ENCODE peak calls at places on chromosomes 1 and 21, in five cellular contexts. One of them, this sample, is unnamed.

GRCh38 chr1:229893762-229894444 is 173.1 kb upstream of the GALNT2 start:
- DNase-seq in lung microvascular endothelial cell: no peak
- DNase-seq in NCI-H460: no peak
- DNase-seq in left colon: peak; percentile 19
- DNase-seq in AG08396: no peak
- DNase-seq in this sample: no peak

GRCh38 chr1:224879404-224879803 is 50.1 kb upstream of the DNAH14 start:
- DNase-seq in lung microvascular endothelial cell: no peak
- DNase-seq in left colon: no peak
- DNase-seq in NCI-H460: no peak
- DNase-seq in AG08396: peak; percentile 12
- DNase-seq in this sample: no peak

GRCh38 chr1:243748706-243749283 is 101.2 kb downstream of the AKT3 start:
- DNase-seq in lung microvascular endothelial cell: peak; percentile 84
- DNase-seq in AG08396: peak; percentile 60
- DNase-seq in NCI-H460: peak; percentile 78
- DNase-seq in left colon: no peak
- DNase-seq in this sample: no peak

GRCh38 chr1:223531742-223532341 is 133.7 kb downstream of the CAPN8 start:
- DNase-seq in NCI-H460: peak; percentile 68
- DNase-seq in lung microvascular endothelial cell: peak; percentile 59
- DNase-seq in left colon: peak; percentile 82
- DNase-seq in AG08396: peak; percentile 42
- DNase-seq in this sample: peak; percentile 26

GRCh38 chr21:44018813-44019567 is 6.9 kb downstream of the TRAPPC10 start:
- DNase-seq in AG08396: no peak
- DNase-seq in lung microvascular endothelial cell: no peak
- DNase-seq in left colon: no peak
- DNase-seq in NCI-H460: no peak
- DNase-seq in this sample: no peak

GRCh38 chr21:36800734-36801133 is 101.8 kb downstream of the SIM2 start:
- DNase-seq in AG08396: no peak
- DNase-seq in NCI-H460: no peak
- DNase-seq in left colon: no peak
- DNase-seq in lung microvascular endothelial cell: no peak
- DNase-seq in this sample: no peak

GRCh38 chr1:1116701-1117468 is 996 bp upstream of the C1orf159 start:
- DNase-seq in NCI-H460: no peak
- DNase-seq in lung microvascular endothelial cell: peak; percentile 10
- DNase-seq in left colon: no peak
- DNase-seq in AG08396: peak; percentile 62
- DNase-seq in this sample: peak; percentile 35

GRCh38 chr1:160260436-160261382 is 1.6 kb downstream of the DCAF8 start:
- DNase-seq in left colon: no peak
- DNase-seq in lung microvascular endothelial cell: peak; percentile 54
- DNase-seq in NCI-H460: peak; percentile 25
- DNase-seq in AG08396: peak; percentile 50
- DNase-seq in this sample: no peak

GRCh38 chr21:33799378-33800090 is 116.1 kb downstream of the ATP5PO start:
- DNase-seq in left colon: no peak
- DNase-seq in AG08396: no peak
- DNase-seq in NCI-H460: peak; percentile 90
- DNase-seq in lung microvascular endothelial cell: no peak
- DNase-seq in this sample: no peak

GRCh38 chr1:27403065-27403726 is 10.8 kb downstream of the GPR3 start:
- DNase-seq in lung microvascular endothelial cell: no peak
- DNase-seq in NCI-H460: no peak
- DNase-seq in left colon: peak; percentile 54
- DNase-seq in AG08396: peak; percentile 58
- DNase-seq in this sample: no peak

GRCh38 chr1:66452162-66452561 is 81.8 kb upstream of the SGIP1 start:
- DNase-seq in NCI-H460: no peak
- DNase-seq in AG08396: no peak
- DNase-seq in lung microvascular endothelial cell: peak; percentile 8
- DNase-seq in left colon: no peak
- DNase-seq in this sample: no peak

GRCh38 chr1:227906550-227906991 is 41.2 kb downstream of the WNT9A start:
- DNase-seq in AG08396: no peak
- DNase-seq in left colon: no peak
- DNase-seq in NCI-H460: no peak
- DNase-seq in lung microvascular endothelial cell: no peak
- DNase-seq in this sample: no peak

GRCh38 chr1:223729906-223730305 is 17.6 kb downstream of the CAPN2 start:
- DNase-seq in left colon: no peak
- DNase-seq in AG08396: no peak
- DNase-seq in NCI-H460: no peak
- DNase-seq in lung microvascular endothelial cell: no peak
- DNase-seq in this sample: no peak

GRCh38 chr21:44793269-44794030 is 8.2 kb downstream of the UBE2G2 start:
- DNase-seq in AG08396: peak; percentile 86
- DNase-seq in lung microvascular endothelial cell: peak; percentile 80
- DNase-seq in NCI-H460: peak; percentile 46
- DNase-seq in left colon: peak; percentile 46
- DNase-seq in this sample: no peak